ENCODE peak calls at places on chromosomes 13 and 19, in eight cellular contexts. L is A549; H is CD8-positive, alpha-beta memory T cell; A is Panc1; Q is left ventricle myocardium inferior; N is left lung; X is tibial artery; Z is pancreas. T is an unnamed sample. For H3K4me1, the result is how much of the 10 kb centered on the place peaks cover.

GRCh38 chr13:112674412-112675383 is 15.1 kb upstream of the ATP11A start:
- DNase-seq in X (no peak), N (no peak), L (no peak), Z (no peak), H (no peak), A (no peak), Q (no peak), T (no peak)

GRCh38 chr13:53694814-53695533 is 666.4 kb downstream of the OLFM4 start:
- DNase-seq in N (no peak), L (no peak), A (no peak), X (no peak), Z (no peak), Q (no peak), H (no peak), T (no peak)

GRCh38 chr13:56975647-56976046 is 165.1 kb upstream of the PRR20A start:
- DNase-seq in H (no peak), Q (no peak), N (no peak), Z (no peak), A (no peak), X (no peak), L (no peak), T (no peak)

GRCh38 chr19:5002143-5002542 is 33.2 kb downstream of the KDM4B start:
- DNase-seq in A (peak), Z (no peak), N (peak), Q (no peak), H (no peak), X (no peak), L (peak), T (peak)

GRCh38 chr13:46844431-46844830 is 47.5 kb upstream of the ESD start:
- DNase-seq in X (no peak), Q (no peak), H (no peak), Z (no peak), L (no peak), A (no peak), N (no peak), T (no peak)

GRCh38 chr19:24054044-24054935 is 32.7 kb upstream of the ZNF254 start:
- DNase-seq in H (no peak), L (peak), A (peak), Q (no peak), X (no peak), N (no peak), Z (no peak), T (no peak)

GRCh38 chr19:519449-519865 is 12.1 kb upstream of the CDC34 start:
- DNase-seq in Z (no peak), N (peak), Q (no peak), A (no peak), L (no peak), H (no peak), X (no peak), T (no peak)

GRCh38 chr13:94712812-94713555 is 639 bp upstream of the SOX21 start:
- DNase-seq in N (peak), X (no peak), L (peak), Q (no peak), A (no peak), H (no peak), Z (no peak), T (peak)

GRCh38 chr13:94006271-94006670 is 473.2 kb downstream of the DCT start:
- DNase-seq in N (no peak), X (no peak), L (no peak), H (no peak), Z (no peak), Q (no peak), A (no peak), T (no peak)

GRCh38 chr19:35000647-35001501 is 751 bp downstream of the GRAMD1A start:
- DNase-seq in Z (no peak), H (peak), N (peak), Q (no peak), L (peak), X (no peak), A (no peak), T (peak)
- H3K4me1 ChIP-seq in Z (under half), H (half or more), N (under half), Q (half or more), L (half or more), X (under half), A (under half), T (under half)

GRCh38 chr13:51728972-51729371 is 75.0 kb downstream of the DHRS12 start:
- DNase-seq in X (no peak), Q (no peak), Z (no peak), A (no peak), H (no peak), N (no peak), L (no peak), T (no peak)

GRCh38 chr13:51724721-51725120 is 79.2 kb downstream of the DHRS12 start:
- DNase-seq in A (no peak), X (no peak), N (no peak), L (no peak), Z (no peak), Q (no peak), H (no peak), T (no peak)

GRCh38 chr13:51727634-51728274 is 76.2 kb downstream of the DHRS12 start:
- DNase-seq in A (no peak), Z (no peak), L (no peak), Q (no peak), N (no peak), H (no peak), X (no peak), T (no peak)

GRCh38 chr13:51728275-51728673 is 75.7 kb downstream of the DHRS12 start:
- DNase-seq in Z (no peak), L (no peak), X (no peak), A (no peak), Q (no peak), H (no peak), N (no peak), T (no peak)

GRCh38 chr13:51726446-51727185 is 77.3 kb downstream of the DHRS12 start:
- DNase-seq in N (no peak), X (no peak), Z (no peak), H (no peak), A (no peak), Q (no peak), L (no peak), T (peak)
- H3K4me1 ChIP-seq in N (under half), X (half or more), Z (half or more), H (under half), A (under half), Q (half or more), L (half or more), T (under half)

DNA sequence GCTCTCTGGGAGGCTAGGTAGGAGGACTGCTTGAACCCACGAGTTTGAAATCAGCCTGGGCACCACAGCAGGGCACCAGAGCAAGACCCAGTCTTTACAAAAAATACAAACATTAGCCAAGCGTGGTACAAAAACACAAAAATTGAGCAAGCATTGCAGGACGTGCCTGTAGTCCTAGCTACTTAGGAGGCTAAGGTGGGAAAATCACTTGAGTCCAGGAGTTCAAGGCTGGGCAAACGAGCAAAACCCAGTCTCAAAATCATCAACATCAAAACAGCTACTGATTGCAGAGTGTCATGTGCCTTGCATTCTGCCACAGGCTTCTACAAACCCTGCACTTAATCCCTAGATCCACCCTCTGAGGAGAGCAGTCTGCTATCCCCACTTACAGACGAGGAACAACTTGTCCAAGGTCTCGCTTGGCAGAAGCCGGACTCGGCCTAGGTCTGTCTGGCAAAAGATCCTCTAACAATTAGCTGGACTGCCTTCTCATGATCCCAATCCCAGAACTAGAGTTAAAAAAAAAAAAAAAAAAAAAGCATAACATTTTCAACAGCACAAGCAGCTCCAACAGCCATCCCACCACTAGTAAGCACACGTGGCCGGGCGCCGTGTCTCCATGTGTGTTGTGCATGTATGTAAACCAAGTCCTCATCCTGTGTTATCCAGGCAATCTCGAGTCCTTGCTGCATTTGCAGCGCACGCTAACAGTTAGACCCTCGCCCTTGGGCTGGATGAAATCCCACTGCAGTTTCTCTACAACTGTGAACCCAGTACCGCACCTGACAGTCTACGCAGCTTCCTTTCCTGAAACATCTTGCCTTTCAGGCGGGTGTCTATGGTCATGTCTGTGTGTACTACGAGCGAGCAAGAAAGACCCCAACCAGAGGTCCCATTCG is 2.0 kb downstream of the PPP6R1 start:
- DNase-seq in N (peak), X (no peak), Z (no peak), L (no peak), A (no peak), Q (no peak), H (no peak), T (peak)
- H3K4me1 ChIP-seq in N (under half), X (under half), Z (under half), L (under half), A (under half), Q (half or more), H (half or more), T (under half)

DNA sequence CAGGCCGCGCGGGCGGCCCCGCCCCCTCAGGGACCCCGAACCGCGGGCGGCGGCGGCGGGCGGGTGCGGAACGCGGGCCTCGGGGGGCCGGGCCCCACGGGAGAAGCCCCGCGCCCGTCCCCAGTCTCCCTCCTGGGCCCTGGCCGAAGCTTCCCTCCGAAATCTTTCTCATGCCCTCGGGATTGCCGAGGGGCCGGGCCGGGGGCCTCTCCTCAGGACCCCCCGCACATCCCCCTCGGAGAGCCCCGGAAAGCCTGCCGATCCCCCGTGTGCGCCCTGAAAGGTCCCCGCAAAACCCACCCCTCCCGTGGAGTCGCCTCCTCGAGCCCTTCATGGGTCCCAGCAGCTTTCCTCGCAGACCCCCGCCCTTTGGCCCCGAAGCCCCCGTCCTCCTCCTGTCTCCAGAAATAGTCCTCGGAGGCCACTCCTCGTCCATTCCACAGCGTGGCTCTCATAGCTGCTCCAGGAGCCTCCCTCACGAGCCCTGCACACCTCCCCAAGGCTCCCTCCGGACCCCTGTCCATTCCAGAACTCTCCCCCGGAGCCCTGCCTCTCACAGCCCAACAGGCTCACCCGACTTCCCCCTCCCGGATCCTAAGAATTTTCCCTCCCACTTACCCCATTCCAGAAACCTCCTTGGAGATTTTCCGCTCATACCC is 555 bp downstream of the SAMD4B start:
- DNase-seq in N (no peak), Z (peak), H (peak), X (peak), A (no peak), L (no peak), Q (no peak), T (peak)
- H3K4me1 ChIP-seq in N (under half), Z (under half), H (under half), X (half or more), A (under half), L (under half), Q (half or more), T (half or more)

GRCh38 chr13:40572961-40573360 is 93.5 kb downstream of the FOXO1 start:
- DNase-seq in A (no peak), H (no peak), Q (no peak), X (no peak), N (no peak), L (no peak), Z (no peak), T (no peak)
- H3K4me1 ChIP-seq in A (under half), H (half or more), Q (half or more), X (half or more), N (under half), L (under half), Z (under half), T (under half)

GRCh38 chr19:13005253-13005652 is 10.0 kb downstream of the NFIX start:
- DNase-seq in A (no peak), Q (no peak), N (no peak), L (no peak), Z (no peak), H (no peak), X (no peak), T (no peak)

GRCh38 chr19:13006431-13007281 is 11.4 kb downstream of the NFIX start:
- DNase-seq in Q (no peak), L (no peak), X (peak), N (peak), Z (no peak), A (no peak), H (no peak), T (no peak)

GRCh38 chr19:13005861-13006370 is 10.6 kb downstream of the NFIX start:
- DNase-seq in N (peak), H (no peak), Q (no peak), X (no peak), Z (no peak), A (no peak), L (no peak), T (no peak)

GRCh38 chr19:13008926-13009787 is 13.9 kb downstream of the NFIX start:
- DNase-seq in X (no peak), H (no peak), Q (no peak), A (no peak), L (no peak), Z (no peak), N (peak), T (no peak)

GRCh38 chr19:13007292-13008045 is 12.2 kb downstream of the NFIX start:
- DNase-seq in N (peak), A (no peak), Q (peak), H (no peak), X (peak), L (no peak), Z (peak), T (no peak)
- H3K4me1 ChIP-seq in N (half or more), A (half or more), Q (half or more), H (under half), X (half or more), L (under half), Z (under half), T (under half)

GRCh38 chr19:51548891-51549305 is 17.4 kb upstream of the SIGLEC6 start:
- DNase-seq in N (no peak), X (no peak), A (no peak), Z (no peak), Q (no peak), L (no peak), H (no peak), T (no peak)
- H3K4me1 ChIP-seq in N (under half), X (under half), A (under half), Z (under half), Q (under half), L (under half), H (under half), T (under half)